ENCODE peak calls at places on chromosomes 16 and 17, in four cellular contexts. One of them, this sample, is unnamed.

GRCh38 chr17:73286863-73287296 is 24.9 kb downstream of the CDC42EP4 start:
- DNase-seq in cardiac muscle cell: peak; percentile 73
- DNase-seq in stomach: no peak
- DNase-seq in colonic mucosa: no peak
- DNase-seq in this sample: no peak

GRCh38 chr16:54355251-54355650 is 68.7 kb upstream of the IRX3 start:
- DNase-seq in cardiac muscle cell: peak; percentile 39
- DNase-seq in colonic mucosa: no peak
- DNase-seq in stomach: no peak
- DNase-seq in this sample: peak; percentile 23

GRCh38 chr17:59853168-59853918 is 39.4 kb downstream of the TUBD1 start:
- DNase-seq in cardiac muscle cell: peak; percentile 76
- DNase-seq in colonic mucosa: peak; percentile 80
- DNase-seq in stomach: peak; percentile 91
- DNase-seq in this sample: peak; percentile 100

GRCh38 chr17:28112199-28112995 is 69.9 kb downstream of the NLK start:
- DNase-seq in stomach: no peak
- DNase-seq in colonic mucosa: no peak
- DNase-seq in cardiac muscle cell: peak; percentile 51
- DNase-seq in this sample: no peak

GRCh38 chr17:79897243-79898063 is 58.2 kb upstream of the CBX4 start:
- DNase-seq in colonic mucosa: no peak
- DNase-seq in stomach: no peak
- DNase-seq in cardiac muscle cell: no peak
- DNase-seq in this sample: no peak

GRCh38 chr16:52906271-52906670 is 146.4 kb downstream of the CHD9NB start:
- DNase-seq in stomach: no peak
- DNase-seq in colonic mucosa: no peak
- DNase-seq in cardiac muscle cell: no peak
- DNase-seq in this sample: no peak

GRCh38 chr17:77434136-77435114 is 293.7 kb downstream of the SEC14L1 start:
- DNase-seq in colonic mucosa: no peak
- DNase-seq in cardiac muscle cell: no peak
- DNase-seq in stomach: no peak
- DNase-seq in this sample: no peak

GRCh38 chr17:49450735-49451134 is 36.1 kb upstream of the PHB1 start:
- DNase-seq in colonic mucosa: no peak
- DNase-seq in stomach: no peak
- DNase-seq in cardiac muscle cell: no peak
- DNase-seq in this sample: no peak

GRCh38 chr17:17849147-17849820 is 12.5 kb upstream of the SREBF1 start:
- DNase-seq in stomach: peak; percentile 62
- DNase-seq in cardiac muscle cell: peak; percentile 76
- DNase-seq in colonic mucosa: peak; percentile 60
- DNase-seq in this sample: no peak

GRCh38 chr17:45311406-45311761 is 5.4 kb downstream of the MAP3K14 start:
- DNase-seq in cardiac muscle cell: no peak
- DNase-seq in colonic mucosa: no peak
- DNase-seq in stomach: no peak
- DNase-seq in this sample: no peak
- H3K4me3 ChIP-seq in cardiac muscle cell: no peak overlapping the region
- H3K4me3 ChIP-seq in colonic mucosa: no peak overlapping the region
- H3K4me3 ChIP-seq in stomach: peak overlapping the region; percentile 15
- H3K4me3 ChIP-seq in this sample: no peak overlapping the region

GRCh38 chr16:48538746-48539484 is 71.1 kb downstream of the N4BP1 start:
- DNase-seq in cardiac muscle cell: no peak
- DNase-seq in stomach: no peak
- DNase-seq in colonic mucosa: peak; percentile 3
- DNase-seq in this sample: no peak
- TF ChIP-seq CTCF in cardiac muscle cell: peak; percentile 53
- TF ChIP-seq CTCF in stomach: no peak
- TF ChIP-seq CTCF in colonic mucosa: peak; percentile 14
- TF ChIP-seq CTCF in this sample: peak; percentile 62

DNA sequence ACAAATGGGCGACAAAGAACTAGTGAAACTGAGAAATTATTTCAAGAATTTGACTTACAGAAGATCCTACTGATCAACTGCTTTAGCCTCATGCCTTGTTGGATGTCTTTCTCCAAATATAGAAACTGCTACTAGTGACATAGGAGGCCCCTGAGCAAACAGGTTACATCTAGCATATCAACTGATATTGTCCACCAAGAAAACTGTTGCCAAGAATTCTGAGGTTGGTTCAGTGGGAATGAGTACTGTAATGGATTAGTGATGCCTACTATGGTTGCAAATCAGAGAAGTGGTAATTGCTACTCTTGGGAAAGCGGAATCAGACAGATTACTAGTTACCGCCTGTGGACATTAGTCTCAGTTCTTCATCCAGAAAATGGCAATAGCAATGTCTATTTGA is 10.0 kb downstream of the CDC27 start:
- DNase-seq in colonic mucosa: no peak
- DNase-seq in stomach: no peak
- DNase-seq in cardiac muscle cell: no peak
- DNase-seq in this sample: no peak
- H3K4me3 ChIP-seq in colonic mucosa: no peak overlapping the region
- H3K4me3 ChIP-seq in stomach: no peak overlapping the region
- H3K4me3 ChIP-seq in cardiac muscle cell: no peak overlapping the region
- H3K4me3 ChIP-seq in this sample: no peak overlapping the region

DNA sequence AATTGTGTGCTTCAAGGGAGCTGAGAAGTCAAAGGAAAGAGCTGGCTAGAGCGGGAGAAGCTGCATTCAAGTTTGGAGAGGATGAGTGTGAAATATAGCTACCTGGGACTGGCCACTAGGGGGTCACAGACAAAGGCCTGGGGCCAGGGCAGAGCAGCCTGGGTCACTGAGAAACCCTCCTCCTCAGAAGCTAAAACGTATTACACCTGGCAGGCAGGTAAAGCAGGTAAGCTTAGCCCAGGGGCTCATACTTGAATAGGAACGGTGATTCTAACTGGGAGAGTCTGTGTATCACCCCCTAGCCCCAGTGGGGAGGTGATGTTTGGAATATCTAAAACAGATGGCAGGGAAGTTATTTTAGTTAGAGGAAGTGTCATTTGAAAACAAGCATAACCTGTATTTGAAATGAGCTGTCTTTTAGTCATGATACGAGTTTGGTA is 6.8 kb downstream of the KRT37 start:
- DNase-seq in stomach: no peak
- DNase-seq in cardiac muscle cell: no peak
- DNase-seq in colonic mucosa: no peak
- DNase-seq in this sample: no peak
- TF ChIP-seq CTCF in stomach: no peak
- TF ChIP-seq CTCF in cardiac muscle cell: peak; percentile 41
- TF ChIP-seq CTCF in colonic mucosa: peak; percentile 33
- TF ChIP-seq CTCF in this sample: peak; percentile 31

DNA sequence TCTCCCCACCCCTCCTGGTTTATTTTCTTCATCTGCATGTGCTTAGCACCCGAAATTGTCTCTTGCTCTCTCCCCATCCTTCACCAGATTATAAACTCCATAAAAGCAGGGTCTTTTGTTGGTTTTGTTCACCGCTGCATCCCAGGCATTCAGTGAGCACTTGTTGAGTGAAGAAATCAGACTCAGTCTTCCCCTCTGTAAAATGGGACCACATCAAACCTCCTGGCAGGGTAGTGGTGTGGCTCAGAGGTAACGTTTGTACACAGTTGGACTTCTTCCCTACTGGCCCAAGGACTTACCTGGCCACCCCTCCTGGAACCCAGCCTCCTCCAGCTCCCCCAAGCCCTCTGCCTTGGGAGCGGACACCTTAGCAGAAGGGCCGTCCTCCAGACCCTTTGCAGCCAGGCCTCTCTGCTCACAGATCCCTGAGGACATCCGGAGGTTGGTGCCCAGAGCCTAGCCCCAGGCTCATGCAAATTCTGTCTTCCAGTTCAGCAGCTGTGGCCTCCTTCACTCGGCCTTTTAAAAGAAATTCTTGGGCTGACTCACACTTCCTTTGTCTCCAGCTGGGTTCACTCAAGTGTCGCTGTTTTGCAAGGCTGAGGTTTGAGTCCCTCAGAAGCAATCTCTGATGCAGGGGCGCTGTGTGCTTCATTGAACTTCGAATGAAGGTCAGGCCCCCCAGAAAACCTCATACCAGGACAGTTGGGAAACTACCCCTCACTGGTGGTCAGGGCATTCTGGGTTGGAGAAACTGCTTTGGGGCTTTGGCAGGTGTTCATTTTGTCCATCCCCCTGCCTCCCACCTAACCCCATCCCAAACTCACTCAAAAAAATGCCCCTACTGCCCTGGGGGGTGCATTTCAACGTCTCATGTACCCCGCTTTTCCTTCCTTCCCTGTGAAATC is 16.8 kb upstream of the RMI2 start:
- DNase-seq in colonic mucosa: peak; percentile 61
- DNase-seq in cardiac muscle cell: peak; percentile 98
- DNase-seq in stomach: peak; percentile 62
- DNase-seq in this sample: peak; percentile 93
- H3K4me3 ChIP-seq in colonic mucosa: no peak overlapping the region
- H3K4me3 ChIP-seq in cardiac muscle cell: no peak overlapping the region
- H3K4me3 ChIP-seq in stomach: no peak overlapping the region
- H3K4me3 ChIP-seq in this sample: no peak overlapping the region

GRCh38 chr16:3461120-3461519 is 17.6 kb downstream of the NAA60 start:
- DNase-seq in stomach: no peak
- DNase-seq in colonic mucosa: no peak
- DNase-seq in cardiac muscle cell: no peak
- DNase-seq in this sample: no peak
- TF ChIP-seq CTCF in stomach: no peak
- TF ChIP-seq CTCF in colonic mucosa: no peak
- TF ChIP-seq CTCF in cardiac muscle cell: no peak
- TF ChIP-seq CTCF in this sample: no peak